ENCODE peak calls at places on chromosomes 13 and 19, in ten cellular contexts. D is effector CD4-positive, alpha-beta T cell; L is cerebellum; V is NCI-H1092; T is RPMI8226; Q is Kasumi-1; G is HT-29; K is myocyte; E is putamen; C is RPMI7951. W is an unnamed sample.

GRCh38 chr19:29482855-29483640 is 42.7 kb upstream of the VSTM2B start:
- DNase-seq in D (no peak), L (no peak), V (no peak), T (no peak), Q (no peak), G (no peak), K (no peak), E (no peak), C (no peak), W (no peak)

GRCh38 chr13:92694047-92694446 is 532.6 kb upstream of the GPC6 start:
- DNase-seq in D (no peak), L (no peak), V (no peak), T (no peak), Q (no peak), G (no peak), K (no peak), E (no peak), C (no peak), W (no peak)

GRCh38 chr19:32687681-32688080 is 3.9 kb upstream of the NUDT19 start:
- DNase-seq in D (no peak), L (no peak), V (no peak), T (no peak), Q (no peak), G (no peak), K (no peak), E (no peak), C (no peak), W (no peak)

GRCh38 chr13:32737111-32737571 is 150.9 kb downstream of the PDS5B start:
- DNase-seq in D (no peak), L (no peak), V (no peak), T (no peak), Q (no peak), G (peak), K (no peak), E (no peak), C (peak), W (peak)

GRCh38 chr19:9295411-9295849 is 14.2 kb downstream of the ZNF699 start:
- DNase-seq in D (no peak), L (no peak), V (no peak), T (no peak), Q (no peak), G (no peak), K (no peak), E (no peak), C (peak), W (no peak)

GRCh38 chr19:27774337-27774736 is 1438.6 kb downstream of the UQCRFS1 start:
- DNase-seq in D (no peak), L (no peak), V (no peak), T (no peak), Q (peak), G (peak), K (no peak), E (no peak), C (no peak), W (no peak)

GRCh38 chr13:36353001-36353400 is 6.8 kb upstream of the SPART start:
- DNase-seq in D (no peak), L (no peak), V (no peak), T (no peak), Q (no peak), G (no peak), K (no peak), E (no peak), C (no peak), W (no peak)

GRCh38 chr13:114122591-114123211 is 9.7 kb downstream of the RASA3 start:
- DNase-seq in D (no peak), L (no peak), V (no peak), T (no peak), Q (no peak), G (no peak), K (no peak), E (no peak), C (no peak), W (no peak)

GRCh38 chr13:50241479-50241878 is 226.2 kb downstream of the KCNRG start:
- DNase-seq in D (no peak), L (no peak), V (no peak), T (no peak), Q (no peak), G (no peak), K (no peak), E (no peak), C (no peak), W (peak)

GRCh38 chr19:21022996-21023395 is 2.5 kb downstream of the ZNF430 start:
- DNase-seq in D (no peak), L (no peak), V (no peak), T (no peak), Q (no peak), G (no peak), K (peak), E (peak), C (peak), W (no peak)

GRCh38 chr19:34324320-34324719 is 40.7 kb upstream of the GPI start:
- DNase-seq in D (no peak), L (no peak), V (no peak), T (no peak), Q (no peak), G (no peak), K (no peak), E (no peak), C (no peak), W (no peak)

GRCh38 chr19:47729799-47730520 is 15.4 kb upstream of the NOP53 start:
- DNase-seq in D (no peak), L (peak), V (no peak), T (peak), Q (peak), G (peak), K (no peak), E (no peak), C (no peak), W (no peak)

GRCh38 chr13:31053098-31053497 is 108.6 kb downstream of the HSPH1 start:
- DNase-seq in D (no peak), L (peak), V (no peak), T (no peak), Q (no peak), G (peak), K (peak), E (no peak), C (peak), W (no peak)

W was measured in pons.